ENCODE peak calls at places on chromosomes 4 and X, in nine cellular contexts. N, L, T, Z, O, I, A, P and Q are unnamed samples.

GRCh38 chr4:53693408-53693807 is 102.1 kb upstream of the LNX1 start:
- DNase-seq in O (no peak), N (no peak), L (no peak), A (no peak), P (no peak), Z (no peak), T (no peak), I (no peak), Q (no peak)

GRCh38 chr4:154076921-154077320 is 288.0 kb upstream of the SFRP2 start:
- DNase-seq in N (no peak), A (no peak), I (no peak), T (no peak), P (peak), O (peak), Z (no peak), L (no peak), Q (no peak)

GRCh38 chr4:14264437-14264836 is 636.9 kb upstream of the BOD1L1 start:
- DNase-seq in A (no peak), T (no peak), L (no peak), I (no peak), P (no peak), O (no peak), N (peak), Z (no peak), Q (no peak)

GRCh38 chr4:23614284-23614892 is 275.5 kb downstream of the PPARGC1A start:
- DNase-seq in I (no peak), A (peak), Z (no peak), L (no peak), N (peak), P (peak), O (no peak), T (no peak), Q (no peak)

GRCh38 chr4:37648084-37648817 is 37.9 kb downstream of the RELL1 start:
- DNase-seq in L (peak), P (peak), Z (peak), I (peak), O (peak), A (no peak), T (peak), N (peak), Q (no peak)

GRCh38 chr4:83490876-83491450 is 6.1 kb upstream of the ABRAXAS1 start:
- DNase-seq in T (peak), A (peak), O (peak), P (peak), L (no peak), Z (no peak), I (no peak), N (peak), Q (peak)

GRCh38 chr4:104446431-104446925 is 48.2 kb downstream of the CXXC4 start:
- DNase-seq in L (no peak), N (no peak), Z (no peak), A (no peak), P (no peak), O (no peak), T (no peak), I (no peak), Q (no peak)

GRCh38 chr4:982814-983213 is 4.0 kb upstream of the IDUA start:
- DNase-seq in A (no peak), T (no peak), L (no peak), I (no peak), O (no peak), P (no peak), N (no peak), Z (no peak), Q (no peak)

GRCh38 chr4:176920694-176921093 is 128.0 kb upstream of the VEGFC start:
- DNase-seq in T (no peak), I (no peak), P (peak), L (no peak), A (no peak), O (peak), N (no peak), Z (no peak), Q (no peak)

GRCh38 chr4:123545569-123546122 is 149.1 kb downstream of the SPRY1 start:
- DNase-seq in A (no peak), N (no peak), O (no peak), T (no peak), P (no peak), I (no peak), L (no peak), Z (no peak), Q (no peak)

GRCh38 chrX:13899607-13900006 is 82.7 kb upstream of the GPM6B start:
- DNase-seq in A (no peak), Z (no peak), I (peak), L (no peak), N (peak), O (peak), P (peak), T (no peak), Q (no peak)

GRCh38 chr4:82371398-82371972 is 2.3 kb downstream of the HNRNPD start:
- DNase-seq in T (no peak), N (no peak), I (no peak), Z (no peak), O (no peak), P (no peak), L (no peak), A (peak), Q (no peak)

GRCh38 chr4:87038837-87039715 is 104.3 kb downstream of the AFF1 start:
- DNase-seq in A (no peak), L (peak), I (peak), O (peak), Z (peak), N (peak), P (peak), T (no peak), Q (no peak)

GRCh38 chr4:41887821-41888699 is 47.2 kb upstream of the TMEM33 start:
- DNase-seq in N (peak), I (peak), Z (no peak), L (no peak), A (peak), O (peak), T (peak), P (peak), Q (peak)

GRCh38 chr4:158811704-158812103 is 42.9 kb downstream of the FNIP2 start:
- DNase-seq in A (peak), L (no peak), P (no peak), O (no peak), Z (no peak), I (no peak), T (no peak), N (no peak), Q (no peak)

GRCh38 chr4:67988986-67989385 is 25.7 kb upstream of the TMPRSS11A start:
- DNase-seq in P (peak), N (no peak), Z (no peak), I (no peak), L (no peak), O (peak), A (no peak), T (no peak), Q (no peak)

GRCh38 chrX:154002215-154002719 is 17.4 kb downstream of the IRAK1 start:
- DNase-seq in I (no peak), T (no peak), N (peak), O (peak), A (no peak), Z (no peak), P (peak), L (no peak), Q (no peak)

GRCh38 chr4:137861682-137862081 is 329.4 kb upstream of the PCDH18 start:
- DNase-seq in A (peak), N (peak), P (peak), L (no peak), Z (no peak), T (no peak), O (peak), I (no peak), Q (no peak)

GRCh38 chr4:157220026-157220881 is at the start of gene GRIA2:
- DNase-seq in T (no peak), Z (peak), P (peak), O (no peak), A (no peak), N (peak), L (peak), I (peak), Q (peak)

GRCh38 chrX:21934414-21934813 is 6.1 kb upstream of the SMS start:
- DNase-seq in O (no peak), N (no peak), I (no peak), A (no peak), T (no peak), L (no peak), Z (no peak), P (no peak), Q (no peak)

GRCh38 chrX:150548251-150548650 is 20.2 kb upstream of the MTM1 start:
- DNase-seq in Z (no peak), T (no peak), L (no peak), O (no peak), P (no peak), I (no peak), N (no peak), A (no peak), Q (no peak)

GRCh38 chr4:149291463-149291862 is 524.2 kb downstream of the IQCM start:
- DNase-seq in I (peak), O (no peak), L (no peak), Z (no peak), P (peak), A (no peak), N (peak), T (no peak), Q (no peak)

GRCh38 chr4:139641218-139641617 is 24.4 kb upstream of the MGST2 start:
- DNase-seq in L (no peak), Z (no peak), T (no peak), O (peak), N (no peak), P (no peak), A (no peak), I (no peak), Q (no peak)

GRCh38 chr4:38330321-38330720 is 333.7 kb upstream of the KLF3 start:
- DNase-seq in T (no peak), I (no peak), L (no peak), A (no peak), O (no peak), N (no peak), Z (no peak), P (no peak), Q (no peak)

GRCh38 chrX:1592128-1592862 is 891 bp downstream of the AKAP17A start:
- DNase-seq in O (no peak), P (no peak), A (peak), L (no peak), T (no peak), I (no peak), Z (peak), N (peak), Q (peak)

GRCh38 chr4:149716728-149717127 is 98.9 kb downstream of the IQCM start:
- DNase-seq in T (no peak), P (no peak), N (no peak), O (no peak), Z (no peak), A (no peak), I (no peak), L (no peak), Q (no peak)

GRCh38 chrX:65696613-65697012 is 29.2 kb downstream of the MSN start:
- DNase-seq in T (no peak), P (no peak), N (no peak), Z (no peak), A (no peak), O (peak), L (no peak), I (no peak), Q (no peak)

GRCh38 chrX:29762006-29762405 is 453.4 kb upstream of the MAGEB2 start:
- DNase-seq in N (no peak), O (no peak), T (no peak), A (no peak), P (peak), L (no peak), Z (no peak), I (no peak), Q (no peak)

GRCh38 chr4:78059524-78059889 is 2.4 kb downstream of the FRAS1 start:
- DNase-seq in L (no peak), N (peak), T (peak), I (peak), Z (peak), O (peak), A (peak), P (peak), Q (peak)

GRCh38 chrX:2700405-2701320 is 9.6 kb downstream of the CD99 start:
- DNase-seq in A (no peak), T (no peak), Z (no peak), P (no peak), O (no peak), L (no peak), I (no peak), N (no peak), Q (no peak)

GRCh38 chrX:2701600-2701999 is 10.5 kb downstream of the CD99 start:
- DNase-seq in I (no peak), P (no peak), A (peak), T (no peak), O (no peak), N (no peak), Z (no peak), L (no peak), Q (no peak)

GRCh38 chrX:2697741-2698294 is 6.7 kb downstream of the CD99 start:
- DNase-seq in L (no peak), P (no peak), I (no peak), O (no peak), Z (no peak), A (peak), T (no peak), N (no peak), Q (no peak)

GRCh38 chrX:2698604-2699003 is 7.5 kb downstream of the CD99 start:
- DNase-seq in O (no peak), T (no peak), N (no peak), I (no peak), L (no peak), Z (no peak), P (no peak), A (no peak), Q (no peak)

DNA sequence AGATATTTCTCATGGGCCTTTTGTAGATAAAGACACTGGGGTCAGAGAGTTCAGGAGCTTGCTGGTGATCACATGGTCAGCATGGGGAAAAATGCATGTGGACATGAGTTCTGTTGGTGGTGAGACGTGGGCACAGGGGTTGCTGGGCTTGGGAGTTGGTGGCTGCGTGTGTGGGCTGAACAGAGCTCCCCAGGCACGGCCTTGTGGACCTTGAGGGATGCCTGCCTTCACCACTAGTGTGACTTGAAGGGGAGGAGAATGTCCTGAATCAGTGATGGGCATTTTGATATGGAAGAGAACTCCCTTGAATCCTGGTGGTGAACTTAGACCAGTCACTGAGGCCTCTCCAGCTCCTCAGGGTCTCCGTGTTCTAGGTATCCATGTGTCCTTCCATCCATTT is 8.9 kb downstream of the CD99 start:
- DNase-seq in I (no peak), A (no peak), Z (no peak), N (no peak), L (no peak), T (no peak), O (no peak), P (no peak), Q (no peak)
- TF ChIP-seq CTCF in I (no peak), A (no peak), Z (no peak), N (no peak), L (no peak), T (no peak), O (no peak), P (no peak), Q (no peak)

DNA sequence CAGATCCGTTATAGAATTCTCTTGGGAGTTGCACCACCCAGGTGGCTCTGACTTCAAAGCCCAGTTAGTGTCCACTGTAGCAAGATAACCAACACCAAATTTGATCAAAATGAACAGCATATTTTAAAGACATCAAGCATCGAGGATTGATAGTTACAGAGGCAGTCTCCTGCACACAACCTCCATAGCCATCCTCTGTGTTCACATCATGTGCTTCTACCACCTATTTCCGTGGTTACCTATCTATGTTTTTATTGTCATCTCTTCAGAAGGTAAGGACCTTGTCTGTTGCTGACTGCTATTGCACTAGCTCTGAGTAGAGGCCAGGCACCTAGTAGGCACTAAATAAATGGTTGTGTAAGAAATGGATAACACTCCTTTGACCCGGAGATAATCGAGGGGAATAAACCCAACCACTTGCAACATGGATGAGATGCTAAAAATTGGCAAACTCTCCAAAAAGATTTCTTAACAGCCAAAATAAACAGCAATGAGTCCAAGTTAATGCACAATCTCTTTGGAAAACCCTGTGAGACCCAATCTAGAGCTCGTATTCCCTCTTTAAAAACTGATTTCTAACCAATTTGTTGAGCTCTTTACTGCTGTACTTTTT is 14.7 kb upstream of the C1QTNF7 start:
- DNase-seq in A (peak), O (no peak), Z (no peak), P (no peak), N (no peak), T (no peak), L (no peak), I (no peak), Q (no peak)
- TF ChIP-seq CTCF in A (no peak), O (no peak), Z (no peak), P (no peak), N (no peak), T (no peak), L (no peak), I (no peak), Q (no peak)

DNA sequence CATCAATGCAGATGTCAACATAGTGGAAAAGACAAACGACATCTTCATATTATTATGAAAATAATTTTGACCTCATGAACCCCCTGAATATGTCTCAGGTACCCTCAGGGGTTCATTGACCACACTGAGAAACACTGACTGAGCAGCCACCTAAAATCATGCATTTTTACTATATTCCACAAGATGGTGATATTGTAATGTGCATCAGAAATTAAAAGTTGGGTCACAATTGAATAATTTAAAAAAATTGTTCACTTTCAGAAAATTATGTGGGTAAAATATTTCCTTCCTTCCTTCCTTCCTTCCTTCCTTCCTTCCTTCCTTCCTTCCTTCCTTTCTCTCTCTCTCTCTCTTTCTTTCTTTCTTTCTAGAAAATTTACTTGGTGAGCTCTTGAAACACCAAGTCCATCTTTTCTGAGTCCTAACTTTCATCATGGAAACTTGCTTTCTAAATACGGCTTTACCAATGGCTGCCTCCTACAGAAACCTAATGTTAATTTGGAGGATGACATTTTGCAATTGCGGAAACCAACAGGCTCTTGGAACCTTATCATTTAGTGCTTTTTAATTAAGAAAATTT is 103.6 kb downstream of the RTL3 start:
- DNase-seq in A (peak), N (no peak), L (no peak), T (no peak), I (no peak), Z (no peak), O (no peak), P (peak), Q (no peak)
- TF ChIP-seq CTCF in A (peak), N (peak), L (peak), T (no peak), I (no peak), Z (peak), O (peak), P (peak), Q (no peak)

DNA sequence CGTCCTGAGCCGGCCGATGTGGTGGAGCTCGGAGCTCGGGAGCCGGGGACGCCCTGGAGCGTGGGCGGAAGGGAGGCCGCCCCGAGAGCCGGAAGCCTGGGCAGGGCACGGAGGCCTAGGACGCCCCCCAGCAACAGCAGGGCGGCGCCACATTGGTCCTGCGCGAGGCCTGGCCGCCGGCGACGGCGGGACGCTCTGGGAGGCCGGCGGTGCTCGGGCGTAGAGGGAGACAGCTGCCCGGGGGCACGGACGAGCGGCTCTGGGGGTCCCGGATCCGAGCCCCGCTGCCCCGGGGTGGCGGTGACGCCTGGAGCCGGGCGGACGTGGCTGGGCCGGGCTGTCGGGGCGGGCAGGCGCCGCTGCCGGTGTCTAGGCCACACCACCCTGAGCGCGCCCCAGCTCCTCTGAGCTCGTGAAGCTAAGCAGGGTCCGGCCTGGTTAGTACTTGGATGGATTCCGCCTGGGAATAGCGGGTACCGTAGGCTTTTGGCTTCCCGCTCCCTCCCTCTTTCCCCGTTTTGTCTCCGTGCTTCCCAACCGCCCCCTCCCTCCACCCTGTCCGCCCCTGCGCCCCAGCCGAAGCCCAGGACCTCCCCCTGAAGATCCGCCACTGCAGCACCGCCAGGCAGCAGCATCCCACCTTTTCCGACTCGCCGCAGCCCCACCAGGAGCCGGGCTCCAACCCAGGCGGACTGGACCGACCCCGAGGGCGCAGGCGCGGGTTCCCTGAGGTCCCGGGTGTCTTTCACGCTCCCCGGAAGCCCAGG is 12.1 kb downstream of the FRG2 start:
- DNase-seq in P (no peak), Z (no peak), I (no peak), T (no peak), O (no peak), A (no peak), L (no peak), N (peak), Q (peak)
- TF ChIP-seq CTCF in P (no peak), Z (no peak), I (no peak), T (no peak), O (no peak), A (no peak), L (no peak), N (no peak), Q (no peak)

DNA sequence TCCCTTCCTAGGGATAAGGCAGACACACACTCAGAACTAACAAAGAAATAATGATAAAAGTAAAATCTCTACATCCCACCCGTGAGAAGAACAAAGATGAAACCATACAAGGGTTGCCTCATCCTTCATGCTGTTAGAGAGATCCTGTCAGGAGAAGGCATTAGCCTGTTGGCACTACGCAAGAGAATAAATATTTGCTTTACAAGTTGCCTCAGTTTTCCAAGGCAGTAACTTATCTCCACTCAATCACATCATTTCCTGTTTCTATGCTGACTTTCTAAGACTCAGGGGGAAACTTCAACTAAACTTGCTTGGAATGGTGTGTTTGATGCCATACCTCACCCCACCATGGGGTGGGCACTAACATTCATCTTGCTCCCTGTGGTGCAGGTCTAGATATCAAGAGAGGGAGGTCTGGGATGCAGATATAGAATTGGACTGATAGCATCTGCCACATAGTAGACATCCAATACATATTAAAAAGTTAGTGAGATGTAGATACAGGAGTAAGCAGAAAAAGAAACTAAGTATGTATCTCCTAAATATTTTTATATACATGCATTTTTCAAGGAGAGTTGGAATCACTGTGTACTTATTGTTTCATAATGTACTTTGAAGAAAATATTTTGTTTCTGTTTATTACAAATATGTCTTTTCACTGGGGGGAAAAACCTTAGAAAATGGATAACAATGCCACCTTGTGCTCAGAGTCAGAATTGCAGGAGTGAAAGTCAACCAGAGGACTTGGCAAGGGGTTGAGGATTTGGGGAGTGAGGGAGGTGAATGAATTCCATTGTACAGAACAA is 57.2 kb upstream of the BEX4 start:
- DNase-seq in Z (no peak), A (peak), O (peak), T (no peak), N (peak), L (no peak), P (peak), I (peak), Q (peak)
- TF ChIP-seq CTCF in Z (peak), A (peak), O (peak), T (peak), N (peak), L (peak), P (peak), I (peak), Q (peak)